ENCODE peak calls at places on chromosome 14, in seven cellular contexts. U is H9, G is GM23338, W is fibroblast of lung, J is HCT116, I is neural progenitor cell, E is IMR-90. Q is an unnamed sample.

GRCh38 chr14:104091927-104092771 is 6.6 kb downstream of the ASPG start:
- DNase-seq in I (no peak), G (no peak), E (no peak), J (no peak), W (no peak), U (no peak), Q (no peak)

GRCh38 chr14:94355191-94355794 is 32.2 kb upstream of the SERPINA6 start:
- DNase-seq in E (peak; percentile 65), U (peak; percentile 71), G (peak; percentile 78), W (peak; percentile 62), J (no peak), I (peak; percentile 69), Q (peak; percentile 58)

GRCh38 chr14:77583657-77584056 is 32.8 kb downstream of the SPTLC2 start:
- DNase-seq in E (no peak), U (no peak), W (no peak), J (no peak), I (no peak), G (no peak), Q (no peak)

GRCh38 chr14:100610511-100611217 is 23.4 kb upstream of the BEGAIN start:
- DNase-seq in G (no peak), J (no peak), I (no peak), E (peak; percentile 36), U (peak; percentile 16), W (no peak), Q (no peak)

GRCh38 chr14:64659366-64659765 is 44.9 kb upstream of the PLEKHG3 start:
- DNase-seq in W (no peak), E (no peak), I (no peak), U (no peak), J (no peak), G (no peak), Q (no peak)

GRCh38 chr14:75647650-75648049 is 13.0 kb downstream of the ERG28 start:
- DNase-seq in U (no peak), J (no peak), E (peak; percentile 26), W (peak; percentile 76), G (no peak), I (no peak), Q (no peak)

GRCh38 chr14:51869426-51870113 is 9.2 kb downstream of the GNG2 start:
- DNase-seq in E (no peak), I (no peak), W (no peak), G (no peak), J (no peak), U (no peak), Q (no peak)

GRCh38 chr14:24880689-24881088 is 169.3 kb downstream of the STXBP6 start:
- DNase-seq in G (no peak), I (no peak), U (no peak), J (no peak), W (peak; percentile 20), E (peak; percentile 20), Q (no peak)

GRCh38 chr14:102205560-102205959 is 65.9 kb downstream of the WDR20 start:
- DNase-seq in U (no peak), W (no peak), I (no peak), E (no peak), J (no peak), G (no peak), Q (no peak)

GRCh38 chr14:28770061-28770460 is 3.5 kb downstream of the FOXG1 start:
- DNase-seq in G (no peak), E (no peak), U (no peak), I (no peak), W (no peak), J (no peak), Q (no peak)

GRCh38 chr14:59332727-59333126 is 132.5 kb downstream of the GPR135 start:
- DNase-seq in E (peak; percentile 97), I (no peak), W (peak; percentile 84), U (no peak), J (no peak), G (no peak), Q (peak; percentile 62)

GRCh38 chr14:75440733-75441474 is 13.1 kb downstream of the JDP2 start:
- DNase-seq in E (peak; percentile 94), G (no peak), U (peak; percentile 24), J (no peak), I (no peak), W (peak; percentile 95), Q (no peak)

GRCh38 chr14:24959791-24960331 is 90.1 kb downstream of the STXBP6 start:
- DNase-seq in I (no peak), E (peak; percentile 55), G (no peak), J (no peak), U (no peak), W (peak; percentile 89), Q (peak; percentile 60)

GRCh38 chr14:71114580-71114979 is 207.3 kb downstream of the PCNX1 start:
- DNase-seq in E (no peak), I (no peak), G (no peak), U (no peak), W (no peak), J (no peak), Q (no peak)

GRCh38 chr14:93926873-93927571 is at the start of gene FAM181A:
- DNase-seq in U (no peak), W (no peak), J (no peak), G (no peak), E (no peak), I (peak; percentile 33), Q (no peak)

GRCh38 chr14:73789996-73790581 is 61.5 kb upstream of the PTGR2 start:
- DNase-seq in J (no peak), G (no peak), U (no peak), I (no peak), W (peak; percentile 98), E (peak; percentile 97), Q (peak; percentile 65)

DNA sequence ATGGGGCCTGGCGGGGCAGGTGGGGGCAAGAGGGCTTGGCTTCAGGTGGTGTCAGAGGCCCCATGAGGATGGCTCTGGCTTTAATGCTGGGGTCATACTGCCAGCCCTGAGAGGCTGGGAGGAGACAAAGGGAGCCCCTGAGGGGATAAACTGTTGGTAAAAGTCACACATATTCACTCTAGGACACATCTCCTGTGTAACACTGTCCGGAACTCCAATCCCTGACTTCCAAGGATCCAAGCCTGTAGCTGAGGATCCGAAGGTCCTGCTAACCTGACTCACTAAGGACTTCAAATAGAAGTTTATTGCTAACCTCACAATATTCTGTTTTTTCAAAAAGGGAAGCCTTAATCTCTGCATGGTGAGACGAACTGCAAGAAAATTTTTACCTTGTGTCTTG is 39.2 kb upstream of the GPR68 start:
- DNase-seq in J (no peak), G (no peak), E (peak; percentile 1), I (no peak), W (no peak), U (no peak), Q (no peak)
- H3K27ac ChIP-seq in J (no peak overlapping the region), G (no peak overlapping the region), E (no peak overlapping the region), I (no peak overlapping the region), W (no peak overlapping the region), U (no peak overlapping the region), Q (peak overlapping the region; percentile 49)

DNA sequence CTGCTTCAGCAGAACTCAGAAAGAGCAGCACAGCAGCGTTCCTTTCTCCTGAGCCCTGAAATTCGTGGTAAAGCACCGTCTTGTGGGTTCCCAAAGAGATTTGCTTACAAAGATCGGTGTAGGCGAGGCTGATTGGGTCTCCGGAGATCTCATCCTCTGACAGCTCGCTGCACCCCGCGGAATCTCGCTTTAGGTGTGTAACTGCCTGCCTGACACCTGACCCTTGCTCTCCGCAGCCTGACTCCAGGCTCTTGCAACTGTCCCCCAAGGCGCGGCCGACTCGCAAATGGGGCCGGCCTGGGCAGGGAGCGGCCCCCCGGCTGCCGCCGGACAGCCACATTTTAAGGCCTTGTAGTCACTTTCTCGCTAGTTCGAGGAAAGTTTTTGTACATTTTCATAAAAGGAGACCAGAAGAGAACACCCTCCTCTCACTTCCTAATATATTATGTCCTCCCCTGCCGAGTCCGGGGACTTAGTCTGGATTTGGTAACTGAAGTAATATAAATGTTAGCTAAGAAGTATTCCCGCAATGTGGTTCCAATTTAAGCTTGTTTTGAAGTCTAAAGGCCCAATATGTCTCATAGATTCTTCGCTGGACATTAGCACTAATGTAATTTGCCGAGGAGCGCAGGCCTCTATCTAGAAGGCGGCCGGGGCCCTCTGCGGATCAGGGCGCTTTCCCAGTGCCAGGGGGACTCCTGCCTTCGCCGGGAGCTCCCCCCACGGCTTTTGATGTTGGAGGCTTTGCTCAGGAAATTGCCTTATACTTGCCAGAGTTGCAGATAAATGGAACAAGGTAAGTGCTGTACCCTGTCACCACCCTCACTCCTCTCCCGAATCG is 177.3 kb upstream of the CDKN3 start:
- DNase-seq in W (no peak), G (peak; percentile 81), U (peak; percentile 63), J (no peak), I (peak; percentile 65), E (no peak), Q (peak; percentile 14)
- H2AFZ ChIP-seq in W (peak overlapping the region; percentile 82), G (peak overlapping the region; percentile 96), U (no peak overlapping the region), J (no peak overlapping the region), I (no peak overlapping the region), E (peak overlapping the region; percentile 83), Q (peak overlapping the region; percentile 59)

GRCh38 chr14:96274122-96274910 is 18.3 kb downstream of the BDKRB1 start:
- DNase-seq in G (no peak), I (no peak), J (no peak), W (peak; percentile 96), E (peak; percentile 97), U (no peak), Q (peak; percentile 46)
- H3K27ac ChIP-seq in G (no peak overlapping the region), I (no peak overlapping the region), J (no peak overlapping the region), W (peak overlapping the region; percentile 68), E (peak overlapping the region; percentile 94), U (no peak overlapping the region), Q (peak overlapping the region; percentile 58)

GRCh38 chr14:68896132-68896531 is 83.0 kb downstream of the ACTN1 start:
- DNase-seq in J (no peak), W (no peak), U (no peak), G (peak; percentile 14), I (no peak), E (no peak), Q (no peak)
- H2AFZ ChIP-seq in J (no peak overlapping the region), W (no peak overlapping the region), U (no peak overlapping the region), G (no peak overlapping the region), I (no peak overlapping the region), E (no peak overlapping the region), Q (no peak overlapping the region)

GRCh38 chr14:50035214-50035613 is 81.2 kb downstream of the VCPKMT start:
- DNase-seq in J (no peak), G (no peak), U (no peak), W (no peak), E (no peak), I (no peak), Q (no peak)
- H3K27ac ChIP-seq in J (no peak overlapping the region), G (no peak overlapping the region), U (no peak overlapping the region), W (no peak overlapping the region), E (no peak overlapping the region), I (no peak overlapping the region), Q (no peak overlapping the region)

DNA sequence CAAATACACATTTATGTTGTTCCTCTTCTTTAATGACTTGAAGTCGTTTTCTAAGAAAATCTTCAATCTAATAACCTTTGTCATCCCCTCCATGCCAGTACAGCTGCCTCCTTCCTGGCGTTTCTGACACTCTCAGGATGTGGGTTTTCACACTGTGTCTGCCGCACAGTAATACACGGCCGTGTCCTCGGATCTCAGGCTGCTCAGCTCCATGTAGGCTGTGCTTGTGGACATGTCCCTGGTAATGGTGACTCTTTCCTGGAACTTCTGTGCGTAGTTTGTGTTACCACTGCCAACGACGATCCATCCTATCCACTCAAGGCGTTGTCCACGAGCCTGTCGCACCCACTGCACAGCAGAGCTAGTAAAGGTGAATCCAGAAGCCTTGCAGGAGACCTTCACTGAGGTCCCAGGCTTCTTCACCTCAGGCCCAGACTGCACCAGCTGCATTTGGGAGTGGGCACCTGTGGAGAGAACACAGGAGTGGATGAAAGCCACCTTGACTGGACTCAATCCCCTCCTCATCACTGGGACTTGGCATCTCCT is 1095.9 kb downstream of the TMEM121 start:
- DNase-seq in I (no peak), W (no peak), G (no peak), U (no peak), E (no peak), J (no peak), Q (no peak)
- H2AFZ ChIP-seq in I (no peak overlapping the region), W (no peak overlapping the region), G (no peak overlapping the region), U (no peak overlapping the region), E (no peak overlapping the region), J (no peak overlapping the region), Q (no peak overlapping the region)